ENCODE peak calls at places on chromosomes 7 and 10, in six cellular contexts. One of them, this sample, is unnamed.

GRCh38 chr7:151775547-151776443 is 101.1 kb downstream of the PRKAG2 start:
- DNase-seq in HepG2: no peak
- DNase-seq in GM12892: no peak
- DNase-seq in K562: no peak
- DNase-seq in GM12878: no peak
- DNase-seq in H1: no peak
- DNase-seq in this sample: no peak

GRCh38 chr10:102422586-102423129 is 2.0 kb downstream of the FBXL15 start:
- DNase-seq in HepG2: peak; percentile 75
- DNase-seq in GM12892: peak; percentile 72
- DNase-seq in K562: peak; percentile 75
- DNase-seq in GM12878: no peak
- DNase-seq in H1: peak; percentile 89
- DNase-seq in this sample: peak; percentile 65

GRCh38 chr10:14564268-14564744 is 210.4 kb downstream of the FAM107B start:
- DNase-seq in HepG2: no peak
- DNase-seq in GM12892: no peak
- DNase-seq in K562: no peak
- DNase-seq in GM12878: no peak
- DNase-seq in H1: no peak
- DNase-seq in this sample: no peak

GRCh38 chr10:132257271-132257670 is 50.5 kb downstream of the STK32C start:
- DNase-seq in HepG2: no peak
- DNase-seq in GM12892: no peak
- DNase-seq in K562: peak; percentile 42
- DNase-seq in GM12878: no peak
- DNase-seq in H1: no peak
- DNase-seq in this sample: no peak

GRCh38 chr10:79050896-79051555 is 17.7 kb upstream of the ZMIZ1 start:
- DNase-seq in HepG2: no peak
- DNase-seq in GM12892: no peak
- DNase-seq in K562: no peak
- DNase-seq in GM12878: no peak
- DNase-seq in H1: no peak
- DNase-seq in this sample: no peak

GRCh38 chr10:111297351-111297848 is 220.6 kb downstream of the ADRA2A start:
- DNase-seq in HepG2: no peak
- DNase-seq in GM12892: no peak
- DNase-seq in K562: no peak
- DNase-seq in GM12878: no peak
- DNase-seq in H1: no peak
- DNase-seq in this sample: no peak

GRCh38 chr7:92768501-92769360 is 67.6 kb downstream of the CDK6 start:
- DNase-seq in HepG2: no peak
- DNase-seq in GM12892: no peak
- DNase-seq in K562: no peak
- DNase-seq in GM12878: peak; percentile 49
- DNase-seq in H1: no peak
- DNase-seq in this sample: no peak

GRCh38 chr7:35565927-35566326 is 129.0 kb downstream of the HERPUD2 start:
- DNase-seq in HepG2: no peak
- DNase-seq in GM12892: no peak
- DNase-seq in K562: no peak
- DNase-seq in GM12878: no peak
- DNase-seq in H1: no peak
- DNase-seq in this sample: no peak

GRCh38 chr10:18659784-18660561 is 742 bp downstream of the ARL5B start:
- DNase-seq in HepG2: peak; percentile 27
- DNase-seq in GM12892: no peak
- DNase-seq in K562: peak; percentile 23
- DNase-seq in GM12878: peak; percentile 23
- DNase-seq in H1: no peak
- DNase-seq in this sample: no peak

GRCh38 chr10:14740684-14741247 is 33.9 kb downstream of the FAM107B start:
- DNase-seq in HepG2: no peak
- DNase-seq in GM12892: no peak
- DNase-seq in K562: no peak
- DNase-seq in GM12878: no peak
- DNase-seq in H1: no peak
- DNase-seq in this sample: no peak

GRCh38 chr10:63217120-63217605 is 84.0 kb downstream of the NRBF2 start:
- DNase-seq in HepG2: peak; percentile 44
- DNase-seq in GM12892: no peak
- DNase-seq in K562: peak; percentile 39
- DNase-seq in GM12878: no peak
- DNase-seq in H1: no peak
- DNase-seq in this sample: no peak

GRCh38 chr10:52650873-52651272 is 121.7 kb downstream of the MBL2 start:
- DNase-seq in HepG2: no peak
- DNase-seq in GM12892: no peak
- DNase-seq in K562: no peak
- DNase-seq in GM12878: no peak
- DNase-seq in H1: no peak
- DNase-seq in this sample: no peak

GRCh38 chr7:2243483-2243840 is 1.4 kb downstream of the NUDT1 start:
- DNase-seq in HepG2: no peak
- DNase-seq in GM12892: no peak
- DNase-seq in K562: no peak
- DNase-seq in GM12878: no peak
- DNase-seq in H1: no peak
- DNase-seq in this sample: no peak

GRCh38 chr7:2244404-2244803 is 2.4 kb downstream of the NUDT1 start:
- DNase-seq in HepG2: no peak
- DNase-seq in GM12892: no peak
- DNase-seq in K562: no peak
- DNase-seq in GM12878: no peak
- DNase-seq in H1: no peak
- DNase-seq in this sample: no peak

GRCh38 chr7:2242541-2243482 is 786 bp downstream of the NUDT1 start:
- DNase-seq in HepG2: peak; percentile 26
- DNase-seq in GM12892: no peak
- DNase-seq in K562: peak; percentile 59
- DNase-seq in GM12878: no peak
- DNase-seq in H1: peak; percentile 62
- DNase-seq in this sample: no peak

GRCh38 chr7:2239242-2239641 is 2.8 kb downstream of the MRM2 start:
- DNase-seq in HepG2: no peak
- DNase-seq in GM12892: no peak
- DNase-seq in K562: no peak
- DNase-seq in GM12878: no peak
- DNase-seq in H1: no peak
- DNase-seq in this sample: no peak

GRCh38 chr7:2241580-2242540 is at the start of the genes MRM2 and NUDT1:
- DNase-seq in HepG2: peak; percentile 74
- DNase-seq in GM12892: peak; percentile 89
- DNase-seq in K562: peak; percentile 91
- DNase-seq in GM12878: no peak
- DNase-seq in H1: peak; percentile 92
- DNase-seq in this sample: peak; percentile 82
- TF ChIP-seq TAF1 in HepG2: peak; percentile 97
- TF ChIP-seq TAF1 in GM12892: peak; percentile 94
- TF ChIP-seq TAF1 in K562: peak; percentile 96
- TF ChIP-seq TAF1 in GM12878: peak; percentile 96
- TF ChIP-seq TAF1 in H1: peak; percentile 90
- TF ChIP-seq TAF1 in this sample: peak; percentile 96

GRCh38 chr10:33273295-33274002 is 61.0 kb downstream of the NRP1 start:
- DNase-seq in HepG2: peak; percentile 36
- DNase-seq in GM12892: no peak
- DNase-seq in K562: no peak
- DNase-seq in GM12878: no peak
- DNase-seq in H1: peak; percentile 58
- DNase-seq in this sample: no peak
- TF ChIP-seq POLR2AphosphoS5 in HepG2: no peak
- TF ChIP-seq POLR2AphosphoS5 in GM12892: no peak
- TF ChIP-seq POLR2AphosphoS5 in K562: no peak
- TF ChIP-seq POLR2AphosphoS5 in GM12878: no peak
- TF ChIP-seq POLR2AphosphoS5 in H1: no peak
- TF ChIP-seq POLR2AphosphoS5 in this sample: no peak

GRCh38 chr7:73839743-73840714 is 2.3 kb downstream of the METTL27 start:
- DNase-seq in HepG2: no peak
- DNase-seq in GM12892: no peak
- DNase-seq in K562: peak; percentile 50
- DNase-seq in GM12878: no peak
- DNase-seq in H1: no peak
- DNase-seq in this sample: no peak

GRCh38 chr7:73841689-73842247 is 548 bp downstream of the METTL27 start:
- DNase-seq in HepG2: no peak
- DNase-seq in GM12892: no peak
- DNase-seq in K562: peak; percentile 50
- DNase-seq in GM12878: no peak
- DNase-seq in H1: peak; percentile 71
- DNase-seq in this sample: no peak

GRCh38 chr7:73840715-73841379 is 1.5 kb downstream of the METTL27 start:
- DNase-seq in HepG2: no peak
- DNase-seq in GM12892: no peak
- DNase-seq in K562: no peak
- DNase-seq in GM12878: no peak
- DNase-seq in H1: no peak
- DNase-seq in this sample: no peak

GRCh38 chr7:73844131-73844547 is 1.8 kb upstream of the METTL27 start:
- DNase-seq in HepG2: no peak
- DNase-seq in GM12892: no peak
- DNase-seq in K562: no peak
- DNase-seq in GM12878: no peak
- DNase-seq in H1: no peak
- DNase-seq in this sample: no peak

GRCh38 chr7:73842248-73842895 is at the start of gene METTL27:
- DNase-seq in HepG2: peak; percentile 86
- DNase-seq in GM12892: peak; percentile 98
- DNase-seq in K562: peak; percentile 99
- DNase-seq in GM12878: peak; percentile 53
- DNase-seq in H1: peak; percentile 91
- DNase-seq in this sample: peak; percentile 98
- TF ChIP-seq POLR2A in HepG2: peak; percentile 88
- TF ChIP-seq POLR2A in GM12892: peak; percentile 34
- TF ChIP-seq POLR2A in K562: peak; percentile 85
- TF ChIP-seq POLR2A in GM12878: peak; percentile 61
- TF ChIP-seq POLR2A in H1: peak; percentile 61
- TF ChIP-seq POLR2A in this sample: peak; percentile 35

GRCh38 chr7:22485189-22485588 is 14.8 kb downstream of the STEAP1B start:
- DNase-seq in HepG2: no peak
- DNase-seq in GM12892: no peak
- DNase-seq in K562: no peak
- DNase-seq in GM12878: no peak
- DNase-seq in H1: no peak
- DNase-seq in this sample: no peak

GRCh38 chr7:22488643-22489462 is 11.1 kb downstream of the STEAP1B start:
- DNase-seq in HepG2: peak; percentile 60
- DNase-seq in GM12892: peak; percentile 24
- DNase-seq in K562: peak; percentile 68
- DNase-seq in GM12878: peak; percentile 9
- DNase-seq in H1: peak; percentile 87
- DNase-seq in this sample: peak; percentile 31

GRCh38 chr7:22482476-22482875 is 17.5 kb downstream of the STEAP1B start:
- DNase-seq in HepG2: no peak
- DNase-seq in GM12892: no peak
- DNase-seq in K562: no peak
- DNase-seq in GM12878: no peak
- DNase-seq in H1: no peak
- DNase-seq in this sample: no peak

GRCh38 chr7:22486597-22486996 is 13.4 kb downstream of the STEAP1B start:
- DNase-seq in HepG2: no peak
- DNase-seq in GM12892: no peak
- DNase-seq in K562: no peak
- DNase-seq in GM12878: no peak
- DNase-seq in H1: no peak
- DNase-seq in this sample: no peak

DNA sequence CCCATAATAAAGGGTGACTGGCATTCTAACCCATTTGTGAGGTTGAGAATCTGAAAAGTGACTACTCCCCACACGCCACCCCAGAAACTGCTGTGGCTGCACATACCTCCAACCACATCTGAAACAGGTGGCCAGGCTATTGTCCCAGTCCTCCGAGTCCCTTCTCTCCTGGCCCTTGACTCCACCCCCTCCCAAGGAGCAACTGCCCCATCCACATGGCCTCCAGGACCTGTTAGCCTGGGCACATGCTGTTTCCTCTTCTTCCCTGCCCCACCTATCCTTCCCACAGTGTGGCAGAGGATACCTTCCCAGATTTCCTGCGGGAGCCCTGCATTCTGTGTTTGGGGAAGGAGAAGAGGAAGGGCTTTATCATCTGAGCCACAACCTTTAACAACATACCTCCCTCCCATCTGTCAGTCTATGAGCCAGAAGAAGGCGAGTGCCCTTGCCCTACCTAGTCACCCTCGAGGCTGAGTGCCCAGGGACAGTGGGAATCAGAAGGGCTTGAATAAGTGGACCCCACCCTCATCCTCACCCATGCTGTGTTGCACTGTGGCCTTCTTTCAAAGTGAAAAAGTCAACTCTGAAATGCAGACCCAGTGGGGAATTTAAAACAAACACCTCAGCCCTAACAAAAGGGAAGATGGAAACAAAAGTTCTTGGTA is 11.9 kb downstream of the STEAP1B start:
- DNase-seq in HepG2: no peak
- DNase-seq in GM12892: no peak
- DNase-seq in K562: no peak
- DNase-seq in GM12878: no peak
- DNase-seq in H1: no peak
- DNase-seq in this sample: no peak
- TF ChIP-seq TAF1 in HepG2: no peak
- TF ChIP-seq TAF1 in GM12892: no peak
- TF ChIP-seq TAF1 in K562: no peak
- TF ChIP-seq TAF1 in GM12878: no peak
- TF ChIP-seq TAF1 in H1: no peak
- TF ChIP-seq TAF1 in this sample: no peak

GRCh38 chr10:13299437-13300287 is at the start of gene PHYH:
- DNase-seq in HepG2: peak; percentile 70
- DNase-seq in GM12892: peak; percentile 73
- DNase-seq in K562: peak; percentile 85
- DNase-seq in GM12878: no peak
- DNase-seq in H1: peak; percentile 87
- DNase-seq in this sample: peak; percentile 78
- TF ChIP-seq POLR2AphosphoS5 in HepG2: peak; percentile 61
- TF ChIP-seq POLR2AphosphoS5 in GM12892: no peak
- TF ChIP-seq POLR2AphosphoS5 in K562: peak; percentile 38
- TF ChIP-seq POLR2AphosphoS5 in GM12878: peak; percentile 53
- TF ChIP-seq POLR2AphosphoS5 in H1: peak; percentile 63
- TF ChIP-seq POLR2AphosphoS5 in this sample: no peak

DNA sequence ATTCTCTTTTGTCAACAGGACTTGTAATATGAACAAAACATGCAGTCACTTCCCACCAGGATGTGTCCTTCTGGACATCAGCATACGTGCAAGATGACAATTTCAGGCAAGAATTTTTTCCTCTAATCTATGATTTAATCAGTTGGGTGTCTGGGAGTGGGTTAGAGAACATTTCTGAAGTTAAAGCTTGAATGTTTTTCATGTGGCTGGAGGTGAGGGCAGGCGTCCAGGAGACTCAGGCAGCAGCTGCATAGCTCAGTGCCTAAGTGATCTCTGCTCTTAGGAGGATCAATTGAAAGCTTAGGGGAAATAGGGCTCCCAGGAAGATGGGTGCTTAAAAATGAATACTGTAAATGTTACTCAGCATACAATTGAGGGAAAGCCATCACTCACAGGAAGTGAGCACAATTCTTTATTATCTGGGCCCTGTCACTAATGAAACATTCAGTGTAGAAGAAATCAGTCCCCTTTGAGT is 457.6 kb upstream of the KLF6 start:
- DNase-seq in HepG2: no peak
- DNase-seq in GM12892: no peak
- DNase-seq in K562: no peak
- DNase-seq in GM12878: no peak
- DNase-seq in H1: no peak
- DNase-seq in this sample: no peak
- TF ChIP-seq POLR2A in HepG2: no peak
- TF ChIP-seq POLR2A in GM12892: no peak
- TF ChIP-seq POLR2A in K562: no peak
- TF ChIP-seq POLR2A in GM12878: no peak
- TF ChIP-seq POLR2A in H1: no peak
- TF ChIP-seq POLR2A in this sample: no peak